ENCODE peak calls at places on chromosome 2, in nine cellular contexts. M, B, D, W, Y, R, O, Z and N are unnamed samples.

GRCh38 chr2:85133751-85134254 is 611 bp downstream of the TCF7L1 start:
- DNase-seq in M (peak; percentile 32), B (no peak), D (no peak), W (no peak), Y (peak; percentile 73), R (no peak), O (no peak), Z (no peak), N (peak; percentile 41)

GRCh38 chr2:74553892-74554820 is at the start of the genes DOK1 and LOXL3:
- DNase-seq in M (peak; percentile 80), B (peak; percentile 31), D (peak; percentile 86), W (peak; percentile 96), Y (peak; percentile 93), R (peak; percentile 16), O (peak; percentile 83), Z (peak; percentile 67), N (peak; percentile 91)

GRCh38 chr2:174683392-174683759 is 80.9 kb downstream of the CHRNA1 start:
- DNase-seq in M (peak; percentile 20), B (no peak), D (peak; percentile 26), W (no peak), Y (no peak), R (no peak), O (no peak), Z (no peak), N (no peak)

GRCh38 chr2:239891692-239892091 is 133.4 kb downstream of the NDUFA10 start:
- DNase-seq in M (no peak), B (no peak), D (no peak), W (no peak), Y (no peak), R (no peak), O (no peak), Z (no peak), N (no peak)

GRCh38 chr2:237487496-237487895 is 445 bp downstream of the MLPH start:
- DNase-seq in M (no peak), B (no peak), D (no peak), W (peak; percentile 51), Y (no peak), R (no peak), O (no peak), Z (no peak), N (no peak)

GRCh38 chr2:101596346-101596745 is 101.2 kb upstream of the MAP4K4 start:
- DNase-seq in M (no peak), B (no peak), D (no peak), W (no peak), Y (no peak), R (no peak), O (no peak), Z (no peak), N (no peak)

GRCh38 chr2:74503506-74504475 is 3.7 kb downstream of the PCGF1 start:
- DNase-seq in M (no peak), B (no peak), D (no peak), W (no peak), Y (no peak), R (no peak), O (no peak), Z (no peak), N (no peak)

GRCh38 chr2:241738040-241738686 is 3.7 kb downstream of the D2HGDH start:
- DNase-seq in M (no peak), B (no peak), D (no peak), W (no peak), Y (no peak), R (no peak), O (no peak), Z (no peak), N (no peak)

GRCh38 chr2:71173096-71173495 is 42.7 kb downstream of the MPHOSPH10 start:
- DNase-seq in M (no peak), B (no peak), D (no peak), W (no peak), Y (no peak), R (no peak), O (no peak), Z (no peak), N (no peak)

GRCh38 chr2:200254788-200255187 is 51.7 kb upstream of the SPATS2L start:
- DNase-seq in M (no peak), B (no peak), D (no peak), W (no peak), Y (no peak), R (no peak), O (no peak), Z (no peak), N (no peak)

GRCh38 chr2:232458661-232459418 is 2.9 kb downstream of the ALPI start:
- DNase-seq in M (no peak), B (no peak), D (no peak), W (peak; percentile 61), Y (peak; percentile 54), R (no peak), O (no peak), Z (no peak), N (peak; percentile 9)

GRCh38 chr2:234864518-234864917 is 87.3 kb upstream of the SH3BP4 start:
- DNase-seq in M (no peak), B (no peak), D (no peak), W (no peak), Y (no peak), R (peak; percentile 75), O (no peak), Z (no peak), N (no peak)

GRCh38 chr2:4862031-4862430 is 830.2 kb upstream of the SOX11 start:
- DNase-seq in M (no peak), B (no peak), D (no peak), W (no peak), Y (no peak), R (no peak), O (no peak), Z (no peak), N (no peak)

GRCh38 chr2:36886664-36887063 is 79.7 kb downstream of the STRN start:
- DNase-seq in M (no peak), B (no peak), D (no peak), W (no peak), Y (no peak), R (no peak), O (no peak), Z (no peak), N (no peak)

GRCh38 chr2:100796499-100797100 is 23.3 kb upstream of the NPAS2 start:
- DNase-seq in M (no peak), B (no peak), D (no peak), W (no peak), Y (no peak), R (no peak), O (no peak), Z (no peak), N (no peak)

GRCh38 chr2:69113627-69114026 is 100.6 kb downstream of the ANTXR1 start:
- DNase-seq in M (no peak), B (no peak), D (no peak), W (no peak), Y (no peak), R (no peak), O (no peak), Z (no peak), N (no peak)

GRCh38 chr2:126878601-126879000 is 20.1 kb upstream of the TEX51 start:
- DNase-seq in M (no peak), B (no peak), D (no peak), W (peak; percentile 59), Y (no peak), R (no peak), O (no peak), Z (no peak), N (no peak)

GRCh38 chr2:191231995-191232394 is 13.2 kb upstream of the MYO1B start:
- DNase-seq in M (no peak), B (no peak), D (no peak), W (no peak), Y (no peak), R (no peak), O (no peak), Z (no peak), N (no peak)

GRCh38 chr2:32663864-32664263 is 36.0 kb downstream of the TTC27 start:
- DNase-seq in M (no peak), B (no peak), D (no peak), W (no peak), Y (no peak), R (no peak), O (no peak), Z (no peak), N (no peak)

GRCh38 chr2:16330571-16331351 is 334.9 kb downstream of the CYRIA start:
- DNase-seq in M (no peak), B (no peak), D (no peak), W (no peak), Y (no peak), R (no peak), O (no peak), Z (no peak), N (no peak)